ENCODE peak calls at places on chromosomes 4 and X, in five cellular contexts. L is stomach, G is GM13977, H is coronary artery, N is cardiac muscle cell. K is an unnamed sample.

GRCh38 chr4:149211961-149212360 is 603.7 kb downstream of the IQCM start:
- DNase-seq in L (no peak), H (no peak), G (no peak), N (no peak), K (no peak)

GRCh38 chr4:186602978-186603377 is 47.6 kb upstream of the MTNR1A start:
- DNase-seq in H (no peak), N (no peak), G (no peak), L (no peak), K (no peak)

GRCh38 chr4:39814403-39815185 is 116.7 kb downstream of the UBE2K start:
- DNase-seq in H (no peak), G (no peak), N (peak; percentile 45), L (no peak), K (no peak)

GRCh38 chr4:55524844-55525571 is 21.7 kb downstream of the CLOCK start:
- DNase-seq in G (no peak), H (no peak), L (no peak), N (peak; percentile 36), K (no peak)

GRCh38 chrX:10749113-10749512 is 128.7 kb upstream of the MID1 start:
- DNase-seq in L (no peak), N (no peak), H (no peak), G (no peak), K (no peak)

GRCh38 chrX:74370482-74370881 is 50.8 kb upstream of the SLC16A2 start:
- DNase-seq in H (no peak), G (no peak), N (no peak), L (no peak), K (no peak)

GRCh38 chrX:153469811-153470410 is 465 bp downstream of the HAUS7 start:
- DNase-seq in N (peak; percentile 23), H (no peak), G (no peak), L (no peak), K (no peak)

GRCh38 chr4:182242793-182243192 is 409 bp upstream of the TENM3 start:
- DNase-seq in H (no peak), G (no peak), N (peak; percentile 74), L (no peak), K (no peak)

GRCh38 chr4:151238477-151238876 is 38.5 kb upstream of the PRSS48 start:
- DNase-seq in L (no peak), G (no peak), N (peak; percentile 46), H (no peak), K (no peak)

GRCh38 chr4:90234916-90235547 is 107.8 kb downstream of the CCSER1 start:
- DNase-seq in N (no peak), H (no peak), L (peak; percentile 28), G (no peak), K (no peak)

GRCh38 chr4:135243960-135244561 is 1042.5 kb upstream of the PABPC4L start:
- DNase-seq in L (no peak), N (no peak), H (no peak), G (no peak), K (no peak)

GRCh38 chrX:133527415-133527814 is 112.1 kb upstream of the GPC4 start:
- DNase-seq in G (no peak), H (no peak), N (peak; percentile 2), L (no peak), K (no peak)

GRCh38 chr4:98260047-98260578 is 1.1 kb upstream of the RAP1GDS1 start:
- DNase-seq in H (peak; percentile 80), N (no peak), L (peak; percentile 56), G (peak; percentile 46), K (no peak)

GRCh38 chr4:168028568-168028967 is 63.8 kb upstream of the ANXA10 start:
- DNase-seq in G (no peak), L (peak; percentile 51), N (peak; percentile 24), H (no peak), K (no peak)
- TF ChIP-seq CTCF in G (no peak), L (no peak), N (peak; percentile 12), H (no peak), K (no peak)

GRCh38 chrX:34764842-34765241 is 107.8 kb upstream of the TMEM47 start:
- DNase-seq in L (no peak), G (no peak), N (no peak), H (no peak), K (no peak)
- TF ChIP-seq CTCF in L (no peak), G (no peak), N (no peak), H (no peak), K (no peak)

DNA sequence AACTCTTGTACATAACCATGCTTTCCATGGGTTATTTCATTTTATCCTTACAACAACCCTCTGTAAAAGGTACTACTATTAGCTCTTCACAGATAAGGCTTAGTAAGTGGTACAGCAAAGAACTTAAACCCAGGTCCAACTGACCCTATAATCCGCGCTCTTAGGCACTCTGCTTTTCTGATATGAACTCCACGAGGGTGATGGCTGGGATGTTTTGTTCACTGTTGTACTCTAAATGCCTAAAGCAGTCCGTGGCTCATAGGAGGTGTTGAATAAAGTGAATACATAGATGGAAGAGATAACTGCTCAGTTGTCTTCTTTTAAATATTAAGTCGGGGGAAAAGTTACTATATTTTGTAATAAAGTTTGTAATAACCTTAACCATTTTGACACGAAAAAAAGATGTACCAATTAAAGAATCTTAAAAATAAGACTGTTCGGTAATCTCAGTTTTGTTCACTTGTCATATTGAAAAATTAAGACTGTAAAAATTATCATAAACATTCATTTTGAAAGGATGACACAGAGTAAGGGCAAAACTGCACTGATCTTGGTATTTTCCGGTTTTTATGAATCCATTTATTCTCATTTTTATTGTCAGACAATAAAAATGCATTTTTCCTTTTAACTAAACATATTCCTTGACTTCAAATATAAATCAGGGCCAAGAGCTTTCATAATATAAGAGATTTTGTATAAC is 166.5 kb downstream of the FBXW7 start:
- DNase-seq in N (no peak), H (no peak), L (no peak), G (no peak), K (no peak)
- TF ChIP-seq CTCF in N (no peak), H (no peak), L (no peak), G (no peak), K (no peak)

GRCh38 chr4:172202480-172203076 is 389.4 kb downstream of the GALNTL6 start:
- DNase-seq in G (peak; percentile 33), N (peak; percentile 32), L (no peak), H (no peak), K (no peak)
- TF ChIP-seq CTCF in G (peak; percentile 57), N (peak; percentile 48), L (no peak), H (peak; percentile 23), K (peak; percentile 86)

GRCh38 chr4:73765296-73765695 is 24.9 kb downstream of the CXCL8 start:
- DNase-seq in L (no peak), G (no peak), N (no peak), H (no peak), K (no peak)
- TF ChIP-seq CTCF in L (no peak), G (no peak), N (no peak), H (no peak), K (no peak)

GRCh38 chr4:103008875-103009729 is 10.4 kb downstream of the SLC9B1 start:
- DNase-seq in H (no peak), N (peak; percentile 87), G (peak; percentile 44), L (no peak), K (no peak)
- TF ChIP-seq CTCF in H (peak; percentile 61), N (peak; percentile 70), G (peak; percentile 61), L (no peak), K (peak; percentile 91)

GRCh38 chr4:165060938-165061337 is 7.3 kb downstream of the TRIM75 start:
- DNase-seq in N (no peak), G (no peak), L (no peak), H (no peak), K (no peak)
- TF ChIP-seq CTCF in N (no peak), G (no peak), L (no peak), H (no peak), K (peak; percentile 63)

DNA sequence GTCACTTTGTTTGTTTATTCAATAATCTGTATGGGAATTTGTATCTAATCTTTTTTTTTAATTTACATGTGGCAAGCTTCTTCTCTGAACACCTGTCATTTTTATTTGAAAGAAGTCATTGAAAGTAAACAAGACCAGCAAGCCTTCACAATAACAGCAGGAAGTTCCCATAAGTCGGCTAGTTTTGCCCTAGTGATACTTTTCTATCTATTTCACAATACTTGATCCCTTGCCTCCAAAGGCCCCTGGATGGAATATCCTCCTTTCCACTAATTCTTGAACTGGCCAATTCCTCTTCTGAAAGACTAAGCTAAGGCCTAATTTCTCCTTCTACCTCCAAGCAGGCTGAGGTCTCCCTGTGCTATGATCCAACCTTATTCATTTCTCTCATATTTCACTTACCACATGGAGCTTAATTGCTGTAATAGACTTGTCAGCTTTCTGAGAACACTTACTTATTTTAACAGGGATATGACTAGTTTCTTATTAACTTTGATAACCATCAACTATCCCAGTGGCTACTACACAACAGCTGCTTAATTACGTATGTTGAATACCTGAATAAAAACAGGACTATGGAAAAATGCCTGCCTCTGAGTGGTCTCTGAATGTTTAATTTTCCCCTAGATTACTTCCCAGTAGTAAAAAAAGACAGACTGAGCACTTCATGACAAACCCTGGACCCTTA is 194.2 kb downstream of the MAD2L1 start:
- DNase-seq in N (no peak), L (no peak), G (no peak), H (no peak), K (no peak)
- TF ChIP-seq CTCF in N (no peak), L (no peak), G (no peak), H (no peak), K (no peak)

GRCh38 chrX:30212172-30212571 is 3.2 kb upstream of the MAGEB2 start:
- DNase-seq in L (no peak), H (no peak), N (no peak), G (no peak), K (no peak)
- TF ChIP-seq CTCF in L (no peak), H (no peak), N (no peak), G (no peak), K (no peak)

K was measured in type B pancreatic cell.